ENCODE peak calls at places on chromosomes 2 and 18, in four cellular contexts. G is NCI-H2029 treated with DMSO at 0.1 percent for 48 hours; P is naive thymus-derived CD8-positive, alpha-beta T cell; S is H7. R is an unnamed sample.

GRCh38 chr2:240374085-240374907 is 61.2 kb upstream of the GPC1 start:
- DNase-seq in G (no peak), P (no peak), S (peak), R (no peak)

GRCh38 chr2:1736045-1736444 is 8.3 kb downstream of the PXDN start:
- DNase-seq in G (no peak), P (no peak), S (no peak), R (no peak)

GRCh38 chr2:17813742-17814458 is 2.4 kb upstream of the MSGN1 start:
- DNase-seq in G (no peak), P (no peak), S (no peak), R (peak)

GRCh38 chr2:74457129-74457548 is 1.1 kb upstream of the WBP1 start:
- DNase-seq in G (no peak), P (no peak), S (no peak), R (no peak)

GRCh38 chr18:70419526-70419925 is 130.7 kb downstream of the SOCS6 start:
- DNase-seq in G (no peak), P (no peak), S (no peak), R (no peak)

GRCh38 chr2:172288603-172289002 is 138.8 kb upstream of the ITGA6 start:
- DNase-seq in G (peak), P (peak), S (no peak), R (no peak)

GRCh38 chr2:137333386-137333972 is 568.1 kb downstream of the THSD7B start:
- DNase-seq in G (no peak), P (no peak), S (no peak), R (no peak)

GRCh38 chr18:66995270-66995669 is 391.4 kb upstream of the CDH19 start:
- DNase-seq in G (no peak), P (no peak), S (no peak), R (no peak)

GRCh38 chr2:75053484-75054112 is 95.2 kb downstream of the POLE4 start:
- DNase-seq in G (peak), P (no peak), S (peak), R (no peak)

GRCh38 chr2:30365201-30365600 is 81.8 kb upstream of the LCLAT1 start:
- DNase-seq in G (no peak), P (no peak), S (no peak), R (no peak)

GRCh38 chr2:64873472-64873924 is 115.7 kb upstream of the SLC1A4 start:
- DNase-seq in G (peak), P (peak), S (peak), R (peak)

GRCh38 chr2:51213826-51214225 is 181.9 kb upstream of the NRXN1 start:
- DNase-seq in G (no peak), P (no peak), S (no peak), R (no peak)

GRCh38 chr18:46069524-46069923 is 2.5 kb downstream of the PSTPIP2 start:
- DNase-seq in G (no peak), P (no peak), S (no peak), R (no peak)

GRCh38 chr2:204529795-204530463 is 15.3 kb upstream of the PARD3B start:
- DNase-seq in G (no peak), P (no peak), S (no peak), R (no peak)

GRCh38 chr2:25844089-25844488 is 34.2 kb downstream of the ASXL2 start:
- DNase-seq in G (no peak), P (no peak), S (no peak), R (no peak)

GRCh38 chr2:228048838-228049490 is 132.5 kb downstream of the SPHKAP start:
- DNase-seq in G (peak), P (no peak), S (peak), R (no peak)

GRCh38 chr2:26581266-26581990 is 59.7 kb downstream of the CIB4 start:
- DNase-seq in G (no peak), P (no peak), S (no peak), R (no peak)

GRCh38 chr18:58727776-58728500 is 56.7 kb downstream of the MALT1 start:
- DNase-seq in G (no peak), P (no peak), S (no peak), R (no peak)

GRCh38 chr2:194203898-194204297 is 1453.1 kb upstream of the SLC39A10 start:
- DNase-seq in G (no peak), P (no peak), S (no peak), R (no peak)